ENCODE peak calls at places on chromosome 17, in four cellular contexts. T is stomach; K is lower lobe of right lung; X is CD8-positive, alpha-beta T cell. G is an unnamed sample.

GRCh38 chr17:29169806-29170591 is 10.2 kb downstream of the MYO18A start:
- DNase-seq in T (no peak), K (no peak), X (no peak), G (no peak)

GRCh38 chr17:51056813-51057510 is 63.7 kb downstream of the SPAG9 start:
- DNase-seq in T (no peak), K (no peak), X (no peak), G (peak; percentile 56)

GRCh38 chr17:16529906-16530305 is 37.9 kb upstream of the LRRC75A start:
- DNase-seq in T (no peak), K (no peak), X (no peak), G (no peak)

GRCh38 chr17:16491131-16491702 is 776 bp downstream of the LRRC75A start:
- DNase-seq in T (peak; percentile 28), K (no peak), X (peak; percentile 25), G (peak; percentile 42)

GRCh38 chr17:73203135-73203787 is 10.4 kb downstream of the COG1 start:
- DNase-seq in T (peak; percentile 68), K (no peak), X (no peak), G (peak; percentile 43)

GRCh38 chr17:73200476-73200875 is 7.6 kb downstream of the COG1 start:
- DNase-seq in T (no peak), K (no peak), X (no peak), G (no peak)

GRCh38 chr17:6509295-6509771 is 47.0 kb downstream of the PITPNM3 start:
- DNase-seq in T (no peak), K (no peak), X (no peak), G (no peak)

GRCh38 chr17:32646941-32647340 is 160.1 kb downstream of the CDK5R1 start:
- DNase-seq in T (no peak), K (no peak), X (no peak), G (no peak)

GRCh38 chr17:55421179-55421934 is at the start of gene MMD:
- DNase-seq in T (no peak), K (peak; percentile 59), X (no peak), G (no peak)

GRCh38 chr17:50952889-50953288 is 86.7 kb upstream of the TOB1 start:
- DNase-seq in T (no peak), K (no peak), X (no peak), G (no peak)

GRCh38 chr17:59415397-59415796 is 83.9 kb downstream of the YPEL2 start:
- DNase-seq in T (no peak), K (no peak), X (no peak), G (no peak)

GRCh38 chr17:29241015-29241963 is 5.4 kb upstream of the CRYBA1 start:
- DNase-seq in T (no peak), K (no peak), X (no peak), G (peak; percentile 96)

GRCh38 chr17:12812877-12813276 is 23.6 kb downstream of the ARHGAP44 start:
- DNase-seq in T (no peak), K (no peak), X (no peak), G (no peak)

GRCh38 chr17:8001976-8002645 is at the start of gene GUCY2D:
- DNase-seq in T (no peak), K (no peak), X (no peak), G (no peak)

GRCh38 chr17:17109231-17109630 is 67.0 kb downstream of the MPRIP start:
- DNase-seq in T (peak; percentile 47), K (no peak), X (peak; percentile 48), G (no peak)

GRCh38 chr17:40014375-40014980 is 762 bp upstream of the CSF3 start:
- DNase-seq in T (no peak), K (no peak), X (no peak), G (no peak)

GRCh38 chr17:40325156-40326013 is 16.4 kb downstream of the RARA start:
- DNase-seq in T (no peak), K (peak; percentile 44), X (no peak), G (no peak)

GRCh38 chr17:32831627-32832243 is 45.2 kb downstream of the MYO1D start:
- DNase-seq in T (no peak), K (no peak), X (no peak), G (no peak)

GRCh38 chr17:28119049-28119448 is 76.6 kb downstream of the NLK start:
- DNase-seq in T (no peak), K (no peak), X (no peak), G (no peak)

GRCh38 chr17:61482467-61482866 is 30.2 kb downstream of the TBX4 start:
- DNase-seq in T (no peak), K (no peak), X (no peak), G (no peak)

GRCh38 chr17:79630821-79631639 is 20.2 kb upstream of the RBFOX3 start:
- DNase-seq in T (peak; percentile 11), K (peak; percentile 17), X (no peak), G (no peak)

GRCh38 chr17:57097832-57098421 is 12.9 kb downstream of the AKAP1 start:
- DNase-seq in T (no peak), K (no peak), X (no peak), G (peak; percentile 77)

GRCh38 chr17:38875477-38876080 is 5.7 kb downstream of the LASP1 start:
- DNase-seq in T (no peak), K (no peak), X (no peak), G (no peak)

GRCh38 chr17:62101090-62101489 is 36.0 kb upstream of the MED13 start:
- DNase-seq in T (no peak), K (no peak), X (no peak), G (no peak)

GRCh38 chr17:32111141-32111771 is 31.0 kb upstream of the RHOT1 start:
- DNase-seq in T (peak; percentile 61), K (no peak), X (peak; percentile 55), G (peak; percentile 77)

GRCh38 chr17:50947844-50948514 is 81.8 kb upstream of the TOB1 start:
- DNase-seq in T (peak; percentile 96), K (peak; percentile 87), X (no peak), G (no peak)

GRCh38 chr17:28477928-28478327 is 4.5 kb downstream of the SLC13A2 start:
- DNase-seq in T (no peak), K (no peak), X (no peak), G (no peak)

GRCh38 chr17:48577330-48577945 is 712 bp downstream of the HOXB4 start:
- DNase-seq in T (no peak), K (no peak), X (no peak), G (no peak)

GRCh38 chr17:327296-327695 is 25.3 kb downstream of the RPH3AL start:
- DNase-seq in T (no peak), K (no peak), X (no peak), G (no peak)

GRCh38 chr17:57400648-57401047 is 144.3 kb downstream of the MSI2 start:
- DNase-seq in T (no peak), K (no peak), X (no peak), G (no peak)

GRCh38 chr17:7781467-7781866 is 52.5 kb upstream of the KDM6B start:
- DNase-seq in T (no peak), K (no peak), X (no peak), G (peak; percentile 14)

GRCh38 chr17:60303406-60304099 is 88.4 kb downstream of the USP32 start:
- DNase-seq in T (no peak), K (no peak), X (no peak), G (peak; percentile 15)

DNA sequence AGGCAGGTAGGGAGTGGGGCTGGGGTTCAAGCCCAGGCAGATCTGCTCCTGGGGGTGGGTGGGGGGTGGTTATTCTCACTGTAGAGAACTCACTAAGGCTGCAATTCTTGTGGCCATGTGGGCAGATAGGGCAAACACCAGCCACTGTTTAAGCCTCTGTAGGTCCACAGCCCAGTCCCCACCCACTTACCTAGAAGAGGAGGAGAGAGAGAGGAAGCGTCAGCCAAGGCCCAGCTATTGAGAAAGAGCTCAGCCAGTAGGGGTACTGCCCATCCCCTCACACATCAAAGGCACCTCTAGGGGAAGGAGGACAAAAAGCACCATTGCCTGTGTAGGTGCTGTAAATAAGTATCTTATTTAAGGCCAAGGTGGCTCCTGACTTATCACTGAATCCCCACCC is 12.9 kb downstream of the KRT16 start:
- DNase-seq in T (no peak), K (peak; percentile 3), X (no peak), G (no peak)
- H3K27ac ChIP-seq in T (no peak overlapping the region), K (no peak overlapping the region), X (no peak overlapping the region), G (no peak overlapping the region)

DNA sequence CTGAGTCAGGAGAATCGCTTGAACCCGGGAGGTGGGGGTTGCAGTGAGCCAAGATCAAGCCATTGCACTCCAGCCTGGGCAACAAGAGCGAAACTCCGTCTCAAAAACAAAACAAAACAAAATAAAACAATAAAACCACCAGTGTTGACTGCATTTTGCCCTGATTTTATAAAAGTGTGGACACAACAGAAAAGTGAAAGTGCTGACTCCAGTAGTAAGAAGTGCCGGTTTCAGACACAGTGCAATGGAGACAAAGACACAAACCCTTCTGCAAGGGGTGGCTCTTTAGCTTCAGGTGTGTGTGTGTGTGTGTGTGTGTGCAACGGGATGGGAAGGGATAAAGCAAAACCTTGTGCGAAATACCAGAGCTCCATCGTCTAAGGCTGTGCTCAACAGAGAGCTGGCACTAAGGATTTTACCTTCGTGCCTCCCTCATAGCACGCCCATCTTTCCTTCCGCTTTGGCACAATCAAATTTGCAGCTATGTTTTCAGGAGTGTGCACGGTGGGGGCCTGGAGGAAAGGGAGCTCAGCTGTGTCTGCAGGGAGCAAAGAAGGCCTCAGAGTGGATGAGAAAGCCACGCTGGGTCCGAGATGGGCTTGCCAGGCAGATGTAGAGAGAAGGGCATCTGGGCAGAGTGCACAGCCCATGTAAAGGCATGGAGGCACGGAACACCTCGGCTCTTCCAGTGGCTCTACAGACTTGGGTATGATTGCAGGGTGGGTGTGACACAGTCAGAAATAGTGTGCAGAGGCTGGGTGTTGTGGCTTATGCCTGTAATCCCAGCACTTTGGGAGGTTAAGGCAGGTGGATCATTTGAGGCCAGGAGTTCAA is 15.5 kb downstream of the MXRA7 start:
- DNase-seq in T (no peak), K (no peak), X (no peak), G (no peak)
- H3K4me1 ChIP-seq in T (peaks cover 27% of the 10 kb centered on the region), K (peaks cover 53% of the 10 kb centered on the region), X (no peaks in the 10 kb centered on the region), G (peaks cover 40% of the 10 kb centered on the region)

DNA sequence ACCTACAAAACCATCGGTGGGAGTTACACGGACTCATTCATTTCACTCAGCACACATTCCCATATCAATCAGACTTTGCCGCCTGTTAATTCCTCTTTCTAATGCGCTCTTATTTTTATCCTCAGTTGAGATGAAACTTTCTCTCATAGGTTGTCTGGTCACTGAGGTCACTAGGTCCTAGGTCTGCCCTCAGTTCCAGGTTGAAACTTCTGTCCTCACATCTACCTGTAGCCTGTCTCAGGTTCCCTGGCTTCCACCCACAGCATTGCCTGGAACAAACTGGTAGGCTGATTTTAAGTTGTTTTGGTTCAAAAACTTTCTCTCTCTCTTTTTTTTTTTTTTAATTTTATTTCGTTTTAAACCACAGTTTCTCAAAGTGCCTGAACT is 119.7 kb downstream of the MAP2K6 start:
- DNase-seq in T (no peak), K (no peak), X (no peak), G (no peak)
- H3K27ac ChIP-seq in T (no peak overlapping the region), K (no peak overlapping the region), X (no peak overlapping the region), G (no peak overlapping the region)

GRCh38 chr17:9669551-9670008 is 24.3 kb downstream of the USP43 start:
- DNase-seq in T (peak; percentile 29), K (peak; percentile 52), X (no peak), G (no peak)

GRCh38 chr17:9671559-9671958 is 26.2 kb downstream of the USP43 start:
- DNase-seq in T (no peak), K (no peak), X (no peak), G (no peak)

GRCh38 chr17:9670596-9670995 is 25.3 kb downstream of the USP43 start:
- DNase-seq in T (no peak), K (no peak), X (no peak), G (no peak)

GRCh38 chr17:9672691-9673090 is 27.4 kb downstream of the USP43 start:
- DNase-seq in T (no peak), K (no peak), X (no peak), G (no peak)

DNA sequence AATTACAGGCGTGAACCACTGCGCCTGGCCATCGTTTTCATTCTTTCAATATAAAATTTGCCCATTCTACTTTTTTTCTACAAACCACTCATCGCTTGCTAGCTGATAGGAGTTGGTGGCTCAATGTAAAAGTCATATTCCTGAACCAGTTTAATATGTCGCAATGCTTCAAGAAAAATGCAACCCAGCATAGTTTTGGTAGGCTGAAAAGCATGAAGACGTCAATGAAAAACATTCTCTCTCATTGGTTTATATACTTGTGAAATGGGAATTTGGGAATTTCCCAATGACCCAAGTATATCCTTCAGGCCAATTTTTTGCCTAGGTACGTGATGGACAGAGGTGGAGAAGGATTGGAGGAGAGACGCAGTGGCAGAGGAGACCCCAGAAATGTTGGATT is 26.9 kb downstream of the USP43 start:
- DNase-seq in T (no peak), K (no peak), X (no peak), G (no peak)
- H3K4me1 ChIP-seq in T (no peaks in the 10 kb centered on the region), K (no peaks in the 10 kb centered on the region), X (no peaks in the 10 kb centered on the region), G (no peaks in the 10 kb centered on the region)